ENCODE peak calls at places on chromosomes 13 and 19, in seven cellular contexts. Y is HFF-Myc; O is breast epithelium; P is GM06990; N is effector memory CD4-positive, alpha-beta T cell; G is AG10803; R is adrenal gland. B is an unnamed sample.

GRCh38 chr13:33931397-33931987 is 113.5 kb downstream of the RFC3 start:
- DNase-seq in Y (peak), O (no peak), P (peak), N (no peak), G (peak), R (no peak), B (peak)

GRCh38 chr13:30711837-30712236 is 23.5 kb upstream of the ALOX5AP start:
- DNase-seq in Y (no peak), O (no peak), P (no peak), N (no peak), G (no peak), R (no peak), B (no peak)

GRCh38 chr19:35913589-35913988 is 5.5 kb upstream of the TYROBP start:
- DNase-seq in Y (no peak), O (no peak), P (no peak), N (no peak), G (no peak), R (no peak), B (no peak)

GRCh38 chr13:110388141-110388943 is 81.3 kb downstream of the COL4A2 start:
- DNase-seq in Y (no peak), O (no peak), P (no peak), N (no peak), G (peak), R (no peak), B (peak)

GRCh38 chr13:84810781-84811180 is 928.5 kb upstream of the SLITRK1 start:
- DNase-seq in Y (no peak), O (no peak), P (no peak), N (no peak), G (no peak), R (no peak), B (no peak)

GRCh38 chr19:291561-292280 is 518 bp upstream of the PLPP2 start:
- DNase-seq in Y (no peak), O (peak), P (no peak), N (no peak), G (no peak), R (no peak), B (no peak)

GRCh38 chr19:11699931-11700794 is 38.6 kb downstream of the ZNF823 start:
- DNase-seq in Y (no peak), O (no peak), P (no peak), N (no peak), G (peak), R (peak), B (peak)

GRCh38 chr13:43838909-43839308 is 40.6 kb downstream of the CCDC122 start:
- DNase-seq in Y (peak), O (no peak), P (no peak), N (no peak), G (peak), R (no peak), B (peak)

GRCh38 chr13:43516401-43516826 is 270.4 kb downstream of the ENOX1 start:
- DNase-seq in Y (peak), O (no peak), P (no peak), N (no peak), G (peak), R (no peak), B (peak)

GRCh38 chr13:37617162-37617561 is 18.6 kb upstream of the POSTN start:
- DNase-seq in Y (peak), O (no peak), P (no peak), N (no peak), G (peak), R (no peak), B (peak)

GRCh38 chr13:27976362-27977177 is 7.5 kb upstream of the CDX2 start:
- DNase-seq in Y (no peak), O (no peak), P (no peak), N (no peak), G (no peak), R (no peak), B (no peak)

GRCh38 chr13:111658150-111659100 is 338.0 kb downstream of the TEX29 start:
- DNase-seq in Y (no peak), O (no peak), P (no peak), N (no peak), G (no peak), R (no peak), B (no peak)

GRCh38 chr19:10299545-10300458 is 9.8 kb downstream of the ZGLP1 start:
- DNase-seq in Y (no peak), O (no peak), P (no peak), N (no peak), G (no peak), R (no peak), B (no peak)

GRCh38 chr19:2841858-2842574 is 741 bp downstream of the ZNF555 start:
- DNase-seq in Y (no peak), O (no peak), P (no peak), N (no peak), G (no peak), R (no peak), B (no peak)

GRCh38 chr13:80962173-80962572 is 621.2 kb upstream of the SPRY2 start:
- DNase-seq in Y (no peak), O (no peak), P (no peak), N (no peak), G (no peak), R (no peak), B (no peak)

GRCh38 chr19:15108145-15108844 is 1.1 kb downstream of the SYDE1 start:
- DNase-seq in Y (no peak), O (no peak), P (no peak), N (no peak), G (peak), R (no peak), B (peak)

GRCh38 chr13:51769455-51770127 is 34.4 kb downstream of the DHRS12 start:
- DNase-seq in Y (no peak), O (no peak), P (no peak), N (no peak), G (no peak), R (no peak), B (peak)

GRCh38 chr13:23160241-23161175 is 20.3 kb upstream of the SGCG start:
- DNase-seq in Y (no peak), O (no peak), P (no peak), N (no peak), G (peak), R (no peak), B (no peak)

GRCh38 chr13:23161176-23161825 is 19.5 kb upstream of the SGCG start:
- DNase-seq in Y (no peak), O (no peak), P (no peak), N (no peak), G (peak), R (no peak), B (no peak)

GRCh38 chr13:23159205-23159586 is 21.6 kb upstream of the SGCG start:
- DNase-seq in Y (no peak), O (no peak), P (no peak), N (no peak), G (peak), R (no peak), B (peak)

DNA sequence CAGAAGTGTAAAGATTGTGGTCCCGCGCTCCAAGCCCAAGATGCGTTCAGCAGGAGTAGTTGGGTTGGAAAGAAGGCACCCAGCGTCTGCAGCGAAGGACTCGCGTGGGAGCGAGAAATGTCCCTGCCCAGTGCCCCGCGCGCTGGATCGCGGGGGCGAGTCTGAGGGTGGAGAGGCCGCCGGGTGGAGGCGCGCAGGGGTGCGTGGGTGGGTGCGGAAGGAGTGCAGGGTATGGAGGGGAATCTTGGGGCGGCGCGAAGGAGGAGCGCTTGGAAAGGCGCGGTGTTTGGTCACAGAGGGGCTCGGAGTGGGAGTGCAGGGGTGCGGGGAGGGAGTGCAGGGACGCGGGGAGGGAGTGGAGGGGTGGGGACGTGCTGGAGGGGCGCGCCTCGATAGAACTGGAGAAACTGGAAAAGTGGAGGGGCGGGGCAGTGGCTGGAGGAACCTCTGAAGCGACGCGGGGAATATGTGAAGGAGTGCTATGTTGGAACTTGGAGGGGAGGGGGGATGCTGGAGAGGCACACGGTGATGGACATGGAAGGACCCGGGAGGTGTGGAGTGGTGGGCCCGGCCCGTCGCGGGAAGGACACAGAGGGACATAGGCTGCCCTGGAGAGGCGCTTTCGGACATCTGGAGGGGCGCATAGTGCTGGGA is 21.1 kb upstream of the SGCG start:
- DNase-seq in Y (no peak), O (no peak), P (no peak), N (no peak), G (no peak), R (no peak), B (no peak)
- H3K4me3 ChIP-seq in Y (no peak), O (peak), P (no peak), N (no peak), G (peak), R (no peak), B (peak)

GRCh38 chr13:40109324-40109958 is 454.0 kb downstream of the COG6 start:
- DNase-seq in Y (no peak), O (no peak), P (no peak), N (no peak), G (peak), R (no peak), B (peak)
- H3K4me3 ChIP-seq in Y (no peak), O (no peak), P (no peak), N (no peak), G (peak), R (no peak), B (peak)

GRCh38 chr13:75641026-75641425 is 4.9 kb downstream of the LMO7 start:
- DNase-seq in Y (no peak), O (no peak), P (no peak), N (no peak), G (no peak), R (no peak), B (no peak)

GRCh38 chr13:75637101-75637774 is 1.1 kb downstream of the LMO7 start:
- DNase-seq in Y (no peak), O (no peak), P (no peak), N (no peak), G (no peak), R (no peak), B (peak)

GRCh38 chr13:75635621-75636338 is at the start of gene LMO7:
- DNase-seq in Y (no peak), O (peak), P (no peak), N (peak), G (peak), R (peak), B (peak)

GRCh38 chr13:75636339-75637095 is 387 bp downstream of the LMO7 start:
- DNase-seq in Y (no peak), O (no peak), P (peak), N (peak), G (peak), R (peak), B (peak)

GRCh38 chr13:75639426-75639825 is 3.3 kb downstream of the LMO7 start:
- DNase-seq in Y (no peak), O (no peak), P (peak), N (no peak), G (no peak), R (no peak), B (no peak)
- H3K4me3 ChIP-seq in Y (peak), O (no peak), P (no peak), N (no peak), G (peak), R (no peak), B (no peak)

GRCh38 chr19:47145639-47146486 is 15.2 kb downstream of the SAE1 start:
- DNase-seq in Y (no peak), O (no peak), P (no peak), N (no peak), G (no peak), R (no peak), B (no peak)
- H3K4me3 ChIP-seq in Y (no peak), O (no peak), P (no peak), N (peak), G (no peak), R (no peak), B (no peak)

GRCh38 chr19:50550594-50550966 is 17.7 kb downstream of the LRRC4B start:
- DNase-seq in Y (no peak), O (no peak), P (no peak), N (no peak), G (no peak), R (no peak), B (no peak)
- H3K4me3 ChIP-seq in Y (no peak), O (peak), P (no peak), N (no peak), G (no peak), R (no peak), B (no peak)

GRCh38 chr19:48695743-48696352 is at the start of gene FUT2:
- DNase-seq in Y (no peak), O (no peak), P (no peak), N (no peak), G (no peak), R (no peak), B (no peak)
- H3K4me3 ChIP-seq in Y (no peak), O (peak), P (no peak), N (no peak), G (peak), R (no peak), B (no peak)

DNA sequence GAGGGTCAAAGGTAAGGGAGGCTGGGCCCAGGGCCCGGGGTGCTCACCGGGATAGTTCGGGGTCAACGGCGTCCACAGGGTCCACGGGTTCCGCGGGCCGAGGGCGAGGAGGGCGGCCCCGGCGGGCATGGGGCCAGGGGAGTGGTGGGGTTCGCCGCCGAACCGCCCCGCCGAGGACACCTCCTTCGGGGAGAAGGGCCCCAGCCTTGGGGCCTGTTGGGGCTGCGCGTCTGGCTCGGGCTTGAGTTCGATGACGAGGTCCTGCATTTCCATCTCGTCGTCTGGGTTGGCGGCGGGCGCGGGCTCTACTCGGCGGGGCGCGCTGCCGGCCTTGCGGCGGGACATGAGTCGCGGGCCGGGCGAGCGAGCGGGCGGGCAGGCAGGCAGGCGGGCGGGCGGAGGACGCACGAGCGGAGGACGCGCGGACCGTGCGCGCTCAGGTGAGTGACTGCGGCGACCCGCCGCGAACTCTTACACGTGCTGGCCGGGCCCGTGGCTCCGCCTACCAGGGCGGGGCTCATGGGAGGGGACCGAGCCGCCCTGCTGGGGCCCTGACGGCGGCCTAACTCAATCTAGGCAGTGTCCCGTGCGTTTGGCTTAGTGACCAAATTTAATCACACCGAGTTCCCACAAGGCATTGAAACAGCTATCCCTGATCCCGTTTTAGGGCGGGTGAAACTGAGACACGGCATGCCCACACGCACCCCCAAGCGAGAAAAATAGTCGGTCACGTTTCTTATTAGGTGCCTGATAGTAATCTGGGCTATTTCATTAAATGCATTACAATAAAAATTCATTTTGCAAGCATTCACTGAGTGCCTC is at the start of gene ZNF296:
- DNase-seq in Y (peak), O (peak), P (peak), N (peak), G (no peak), R (peak), B (no peak)
- H3K4me3 ChIP-seq in Y (peak), O (peak), P (peak), N (peak), G (peak), R (no peak), B (peak)

B was measured in choroid plexus epithelial cell.